ENCODE peak calls at places on chromosomes 12 and 14, in six cellular contexts. X is IMR-90, R is GM23338, A is trophoblast cell, B is PC-3, J is MM.1S. O is an unnamed sample.

GRCh38 chr14:100567877-100568163 is 19.4 kb downstream of the BEGAIN start:
- DNase-seq in X (no peak), R (no peak), A (no peak), B (no peak), J (no peak), O (peak; percentile 22)

GRCh38 chr14:64201296-64201695 is 92.9 kb downstream of the ESR2 start:
- DNase-seq in X (no peak), R (no peak), A (no peak), B (no peak), J (no peak), O (no peak)

GRCh38 chr12:13204428-13204827 is 7.9 kb downstream of the EMP1 start:
- DNase-seq in X (peak; percentile 93), R (peak; percentile 29), A (no peak), B (no peak), J (no peak), O (peak; percentile 66)

GRCh38 chr12:20415013-20415412 is 46.7 kb downstream of the PDE3A start:
- DNase-seq in X (no peak), R (no peak), A (no peak), B (no peak), J (no peak), O (no peak)

GRCh38 chr12:6872073-6873048 is 742 bp downstream of the SPSB2 start:
- DNase-seq in X (peak; percentile 64), R (peak; percentile 90), A (peak; percentile 86), B (peak; percentile 82), J (peak; percentile 82), O (peak; percentile 89)

GRCh38 chr12:116916714-116917114 is 6.0 kb downstream of the FBXW8 start:
- DNase-seq in X (peak; percentile 84), R (peak; percentile 26), A (peak; percentile 83), B (peak; percentile 90), J (peak; percentile 66), O (peak; percentile 76)

GRCh38 chr14:99497341-99497740 is 16.1 kb downstream of the CCNK start:
- DNase-seq in X (no peak), R (no peak), A (no peak), B (no peak), J (no peak), O (no peak)

GRCh38 chr12:53045646-53046045 is 4.2 kb upstream of the TNS2 start:
- DNase-seq in X (no peak), R (no peak), A (no peak), B (no peak), J (no peak), O (peak; percentile 37)

GRCh38 chr14:31541702-31542101 is 19.5 kb upstream of the NUBPL start:
- DNase-seq in X (no peak), R (no peak), A (peak; percentile 41), B (no peak), J (no peak), O (no peak)

GRCh38 chr14:67428501-67429031 is 16.6 kb upstream of the PLEK2 start:
- DNase-seq in X (peak; percentile 75), R (no peak), A (peak; percentile 95), B (peak; percentile 76), J (no peak), O (peak; percentile 84)

GRCh38 chr12:124301084-124301654 is 6.3 kb downstream of the RFLNA start:
- DNase-seq in X (no peak), R (no peak), A (no peak), B (no peak), J (no peak), O (no peak)

GRCh38 chr12:31850268-31850667 is 108.9 kb upstream of the RESF1 start:
- DNase-seq in X (no peak), R (no peak), A (no peak), B (no peak), J (no peak), O (no peak)

GRCh38 chr14:67405771-67406170 is 6.2 kb downstream of the PLEK2 start:
- DNase-seq in X (no peak), R (no peak), A (no peak), B (no peak), J (no peak), O (no peak)

GRCh38 chr12:132360906-132361777 is 31.8 kb upstream of the GALNT9 start:
- DNase-seq in X (no peak), R (no peak), A (no peak), B (no peak), J (no peak), O (no peak)

GRCh38 chr12:89180496-89180895 is 171.8 kb downstream of the DUSP6 start:
- DNase-seq in X (no peak), R (no peak), A (no peak), B (no peak), J (no peak), O (no peak)

GRCh38 chr12:125403145-125403789 is 338.0 kb downstream of the AACS start:
- DNase-seq in X (peak; percentile 6), R (peak; percentile 95), A (peak; percentile 74), B (peak; percentile 77), J (no peak), O (peak; percentile 37)

GRCh38 chr14:100448376-100448775 is 125.2 kb downstream of the SLC25A47 start:
- DNase-seq in X (no peak), R (no peak), A (no peak), B (no peak), J (no peak), O (no peak)

GRCh38 chr14:54739514-54739913 is 163.1 kb downstream of the GCH1 start:
- DNase-seq in X (no peak), R (no peak), A (peak; percentile 84), B (peak; percentile 88), J (no peak), O (no peak)

GRCh38 chr12:122020795-122021192 is 890 bp upstream of the BCL7A start:
- DNase-seq in X (no peak), R (peak; percentile 43), A (no peak), B (no peak), J (no peak), O (no peak)

GRCh38 chr12:70615177-70615576 is 22.1 kb downstream of the PTPRB start:
- DNase-seq in X (no peak), R (no peak), A (no peak), B (no peak), J (no peak), O (no peak)

GRCh38 chr14:62428429-62429203 is 616.6 kb downstream of the KCNH5 start:
- DNase-seq in X (peak; percentile 65), R (no peak), A (peak; percentile 70), B (peak; percentile 34), J (no peak), O (no peak)

GRCh38 chr12:43336962-43337555 is 214.9 kb downstream of the ADAMTS20 start:
- DNase-seq in X (peak; percentile 70), R (peak; percentile 57), A (peak; percentile 25), B (peak; percentile 59), J (peak; percentile 37), O (peak; percentile 67)

GRCh38 chr12:219891-220352 is 6.0 kb upstream of the SLC6A12 start:
- DNase-seq in X (peak; percentile 35), R (peak; percentile 96), A (peak; percentile 33), B (peak; percentile 56), J (peak; percentile 79), O (peak; percentile 83)

GRCh38 chr12:126051611-126052107 is 986.4 kb downstream of the AACS start:
- DNase-seq in X (no peak), R (peak; percentile 4), A (peak; percentile 19), B (peak; percentile 74), J (no peak), O (peak; percentile 15)

DNA sequence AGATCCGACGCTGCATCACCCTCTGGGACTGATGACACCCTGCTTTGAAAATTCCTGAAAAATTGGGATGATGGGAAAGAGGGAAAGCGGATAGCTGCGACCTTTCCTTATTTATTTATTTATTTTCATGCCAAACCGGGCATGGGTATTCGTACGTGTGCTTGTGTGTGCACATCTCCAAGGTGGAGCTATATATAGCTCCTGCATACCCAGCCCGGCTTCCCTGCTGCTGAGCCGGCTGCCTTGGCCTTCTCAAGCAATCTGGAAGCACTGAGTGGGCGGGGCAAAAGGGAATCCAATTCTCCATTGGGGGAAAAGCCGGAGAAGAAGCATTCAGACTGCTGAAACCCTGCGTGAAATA is 1.2 kb downstream of the CNTN1 start:
- DNase-seq in X (no peak), R (peak; percentile 81), A (no peak), B (no peak), J (no peak), O (peak; percentile 43)
- H3K4me2 ChIP-seq in X (no peak overlapping the region), R (peak overlapping the region; percentile 93), A (peak overlapping the region; percentile 90), B (no peak overlapping the region), J (peak overlapping the region; percentile 76), O (peak overlapping the region; percentile 51)

GRCh38 chr12:128388461-128388921 is 121.5 kb downstream of the TMEM132C start:
- DNase-seq in X (no peak), R (no peak), A (no peak), B (no peak), J (no peak), O (no peak)
- H3K4me2 ChIP-seq in X (no peak overlapping the region), R (no peak overlapping the region), A (no peak overlapping the region), B (no peak overlapping the region), J (no peak overlapping the region), O (no peak overlapping the region)

DNA sequence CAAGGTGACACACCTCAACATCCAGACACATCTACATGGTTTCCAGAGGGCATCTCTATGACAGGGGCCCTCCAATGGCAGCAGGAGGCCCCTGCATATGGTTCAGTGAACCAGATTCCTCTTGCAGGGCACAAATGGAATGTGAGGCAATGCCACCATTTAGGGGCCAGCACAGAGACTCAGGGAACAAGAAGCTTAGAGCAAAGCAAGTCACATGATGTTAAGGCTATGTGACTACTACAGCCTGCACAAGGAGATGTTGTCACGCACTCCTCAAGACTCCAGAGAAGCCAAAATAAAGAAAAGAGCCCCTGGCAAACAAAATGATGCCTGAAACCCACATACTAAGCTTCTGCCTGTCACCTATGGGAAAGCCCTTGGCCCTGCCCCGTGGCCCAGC is 95.2 kb downstream of the RBM19 start:
- DNase-seq in X (no peak), R (no peak), A (no peak), B (no peak), J (no peak), O (no peak)
- H3K4me2 ChIP-seq in X (no peak overlapping the region), R (no peak overlapping the region), A (no peak overlapping the region), B (no peak overlapping the region), J (no peak overlapping the region), O (no peak overlapping the region)

DNA sequence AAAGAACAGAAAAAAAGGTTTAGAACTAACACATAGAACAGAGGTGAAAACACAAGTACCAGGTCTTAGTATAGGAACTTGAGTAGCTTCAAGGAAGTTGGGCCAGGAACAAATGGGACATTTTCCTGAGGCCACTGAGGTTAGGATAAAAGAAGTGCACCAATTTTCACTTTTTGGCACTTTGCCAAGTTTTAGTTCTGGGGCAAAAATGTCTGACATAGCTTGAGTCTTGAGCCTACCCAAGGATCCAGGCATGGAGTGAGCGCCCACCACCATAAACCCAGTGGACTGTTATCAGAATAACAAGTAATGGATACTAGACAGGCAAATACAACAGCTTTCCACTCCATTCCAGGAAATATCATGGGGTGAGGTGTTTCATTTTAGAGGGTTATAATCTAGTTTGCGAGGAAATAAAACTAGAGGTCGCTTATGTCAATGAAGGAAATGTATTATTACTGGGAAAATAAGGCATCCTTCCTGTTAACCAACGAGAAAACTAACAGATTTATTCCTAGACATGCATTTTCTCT is 199.7 kb upstream of the HMGA2 start:
- DNase-seq in X (no peak), R (no peak), A (no peak), B (no peak), J (no peak), O (no peak)
- H3K4me2 ChIP-seq in X (no peak overlapping the region), R (no peak overlapping the region), A (no peak overlapping the region), B (no peak overlapping the region), J (no peak overlapping the region), O (no peak overlapping the region)

GRCh38 chr14:68583527-68584275 is 209.2 kb downstream of the ZFP36L1 start:
- DNase-seq in X (no peak), R (no peak), A (no peak), B (no peak), J (no peak), O (no peak)
- H3K4me2 ChIP-seq in X (no peak overlapping the region), R (no peak overlapping the region), A (no peak overlapping the region), B (no peak overlapping the region), J (no peak overlapping the region), O (no peak overlapping the region)

GRCh38 chr12:94783862-94784261 is 133.5 kb upstream of the TMCC3 start:
- DNase-seq in X (peak; percentile 57), R (no peak), A (no peak), B (peak; percentile 60), J (no peak), O (peak; percentile 66)
- H3K4me2 ChIP-seq in X (no peak overlapping the region), R (no peak overlapping the region), A (no peak overlapping the region), B (peak overlapping the region; percentile 49), J (no peak overlapping the region), O (peak overlapping the region; percentile 36)

O was measured in GM23248.